ENCODE peak calls at places on chromosomes 11 and 22, in five cellular contexts. O is epithelial cell of esophagus, U is endothelial cell, T is Calu3, L is fibroblast of the aortic adventitia. R is an unnamed sample.

GRCh38 chr11:38323961-38324761 is 1726.1 kb upstream of the RAG2 start:
- DNase-seq in U (no peak), O (peak; percentile 64), L (no peak), T (no peak), R (no peak)

GRCh38 chr22:37189011-37189466 is 992 bp upstream of the C1QTNF6 start:
- DNase-seq in O (peak; percentile 91), U (no peak), T (peak; percentile 35), L (peak; percentile 63), R (peak; percentile 4)

GRCh38 chr22:20137113-20137512 is 5.5 kb downstream of the ZDHHC8 start:
- DNase-seq in T (no peak), U (no peak), O (no peak), L (no peak), R (no peak)

GRCh38 chr22:31250740-31251330 is 38.7 kb downstream of the LIMK2 start:
- DNase-seq in O (peak; percentile 68), U (no peak), T (no peak), L (no peak), R (no peak)

GRCh38 chr11:104623518-104623917 is 274.7 kb downstream of the CASP12 start:
- DNase-seq in T (no peak), O (peak; percentile 64), L (peak; percentile 43), U (no peak), R (no peak)

GRCh38 chr11:33867566-33867965 is 24.3 kb downstream of the LMO2 start:
- DNase-seq in O (no peak), L (no peak), T (no peak), U (no peak), R (no peak)

GRCh38 chr11:64400667-64401066 is 41.7 kb downstream of the RPS6KA4 start:
- DNase-seq in T (no peak), L (no peak), U (no peak), O (no peak), R (no peak)

GRCh38 chr11:126790550-126790981 is 210.0 kb downstream of the KIRREL3 start:
- DNase-seq in T (no peak), O (peak; percentile 2), U (no peak), L (peak; percentile 76), R (no peak)

GRCh38 chr11:94201004-94201465 is 72.4 kb downstream of the PANX1 start:
- DNase-seq in T (no peak), L (peak; percentile 35), U (no peak), O (no peak), R (no peak)

GRCh38 chr11:88420165-88420781 is 82.7 kb upstream of the CTSC start:
- DNase-seq in L (peak; percentile 90), U (no peak), T (no peak), O (peak; percentile 99), R (no peak)

GRCh38 chr22:37420656-37421467 is 6.4 kb downstream of the ELFN2 start:
- DNase-seq in O (peak; percentile 50), U (no peak), T (no peak), L (peak; percentile 18), R (no peak)

GRCh38 chr22:27086728-27087450 is 429.5 kb downstream of the MIAT start:
- DNase-seq in U (no peak), T (no peak), O (no peak), L (no peak), R (no peak)

GRCh38 chr11:71500601-71501021 is 26.5 kb upstream of the KRTAP5-7 start:
- DNase-seq in U (no peak), L (no peak), T (peak; percentile 20), O (no peak), R (no peak)

GRCh38 chr11:6175440-6175839 is 5.3 kb upstream of the OR52B2 start:
- DNase-seq in L (no peak), T (no peak), O (no peak), U (no peak), R (no peak)

GRCh38 chr11:98358551-98358950 is 662.2 kb upstream of the CNTN5 start:
- DNase-seq in L (no peak), O (no peak), T (no peak), U (no peak), R (no peak)
- TF ChIP-seq CTCF in L (no peak), O (no peak), T (no peak), U (no peak), R (no peak)

DNA sequence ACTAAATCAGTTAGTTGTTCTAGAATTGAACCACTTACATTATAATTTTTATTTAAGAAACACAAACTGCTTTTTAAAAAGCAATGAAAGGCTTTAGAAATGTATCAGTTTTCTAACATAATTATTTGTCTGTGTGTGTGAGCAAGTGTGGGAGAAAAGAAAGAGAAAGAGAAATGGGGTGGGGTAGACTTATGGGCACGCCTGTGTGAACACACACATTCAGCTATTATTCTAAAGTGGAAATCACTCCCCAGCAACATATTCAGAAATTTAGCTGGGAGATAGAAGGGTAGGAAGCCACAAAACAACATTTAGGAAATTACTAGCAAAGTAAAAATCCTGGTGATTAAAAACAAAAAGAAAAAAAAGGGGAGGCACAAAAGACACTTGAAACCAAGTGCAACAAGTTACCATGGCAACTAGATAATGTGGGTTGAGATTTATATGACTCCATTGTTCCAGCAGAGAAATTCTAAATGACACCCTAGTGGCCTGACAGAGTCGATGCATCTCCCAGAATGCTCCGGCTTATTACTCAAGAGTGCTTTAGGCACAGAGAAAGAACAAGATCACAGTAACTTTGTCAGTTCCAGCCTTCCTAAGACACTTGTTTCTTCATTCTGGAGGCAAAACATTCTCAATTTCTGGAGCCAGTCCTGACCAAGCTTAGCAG is 444.6 kb downstream of the DLG2 start:
- DNase-seq in L (peak; percentile 10), U (peak; percentile 27), T (peak; percentile 18), O (peak; percentile 49), R (no peak)
- TF ChIP-seq CTCF in L (peak; percentile 38), U (peak; percentile 79), T (peak; percentile 48), O (peak; percentile 58), R (no peak)

GRCh38 chr11:774873-775592 is 2.3 kb downstream of the GATD1 start:
- DNase-seq in T (peak; percentile 66), U (no peak), O (peak; percentile 76), L (peak; percentile 49), R (no peak)
- TF ChIP-seq CTCF in T (no peak), U (no peak), O (no peak), L (no peak), R (no peak)

GRCh38 chr22:22576244-22576988 is 17.4 kb upstream of the PRAME start:
- DNase-seq in T (peak; percentile 81), O (peak; percentile 45), L (peak; percentile 36), U (peak; percentile 84), R (peak; percentile 51)
- TF ChIP-seq CTCF in T (peak; percentile 74), O (peak; percentile 77), L (peak; percentile 90), U (peak; percentile 79), R (peak; percentile 77)

DNA sequence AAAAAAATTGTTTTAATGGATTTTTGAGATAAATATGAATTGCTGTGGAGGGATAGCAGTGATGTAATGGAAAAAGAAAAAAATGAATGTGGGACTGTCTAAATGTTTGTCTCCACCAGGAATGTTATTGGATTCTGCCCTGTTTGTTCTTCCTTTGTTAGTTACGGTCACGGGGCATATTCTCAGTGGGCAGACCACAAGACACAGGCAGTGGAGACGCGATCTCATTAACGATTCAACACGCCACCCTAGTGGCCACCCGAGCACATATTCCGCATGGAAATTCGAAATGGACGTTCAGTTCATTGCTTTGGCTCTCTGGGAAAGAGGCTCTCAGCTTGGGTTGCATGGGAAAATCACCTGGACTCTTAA is 151.8 kb upstream of the TTC12 start:
- DNase-seq in T (no peak), L (peak; percentile 32), O (no peak), U (no peak), R (no peak)
- TF ChIP-seq CTCF in T (no peak), L (peak; percentile 38), O (no peak), U (no peak), R (no peak)

GRCh38 chr11:57493507-57494503 is 21.7 kb downstream of the SLC43A1 start:
- DNase-seq in O (peak; percentile 73), T (peak; percentile 82), U (peak; percentile 62), L (no peak), R (peak; percentile 88)
- TF ChIP-seq CTCF in O (peak; percentile 92), T (peak; percentile 94), U (peak; percentile 87), L (peak; percentile 92), R (peak; percentile 90)

DNA sequence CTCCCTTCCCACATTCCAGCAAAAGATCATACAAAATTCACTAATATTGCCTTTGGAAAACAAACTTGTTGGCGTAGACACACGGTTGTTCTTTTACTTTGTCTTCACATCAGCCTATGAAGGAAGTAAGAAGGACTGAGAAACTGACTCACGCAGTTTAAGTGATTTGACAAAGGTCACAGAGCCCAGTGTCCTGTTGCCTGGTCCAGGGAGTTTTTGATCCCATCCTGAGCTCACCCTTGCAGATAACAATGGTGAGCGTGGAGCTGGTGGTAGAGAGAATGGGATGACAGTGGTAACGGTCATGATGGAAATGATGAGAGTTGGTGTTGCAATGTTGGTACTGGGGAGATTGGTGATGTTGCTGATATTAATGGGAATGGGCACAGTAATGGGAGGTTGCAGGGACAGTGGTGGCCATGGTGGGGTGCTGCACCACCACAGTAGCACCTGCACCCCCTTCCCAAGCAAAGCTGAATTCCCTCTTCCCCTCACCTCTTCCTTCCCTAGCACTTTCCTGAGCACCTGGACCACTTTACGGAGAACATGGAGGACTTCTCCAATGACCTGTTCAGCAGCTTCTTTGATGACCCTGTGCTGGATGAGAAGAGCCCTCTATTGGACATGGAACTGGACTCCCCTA is 22.1 kb downstream of the CREB3L1 start:
- DNase-seq in O (no peak), L (no peak), U (no peak), T (no peak), R (no peak)
- TF ChIP-seq CTCF in O (no peak), L (no peak), U (no peak), T (no peak), R (no peak)

DNA sequence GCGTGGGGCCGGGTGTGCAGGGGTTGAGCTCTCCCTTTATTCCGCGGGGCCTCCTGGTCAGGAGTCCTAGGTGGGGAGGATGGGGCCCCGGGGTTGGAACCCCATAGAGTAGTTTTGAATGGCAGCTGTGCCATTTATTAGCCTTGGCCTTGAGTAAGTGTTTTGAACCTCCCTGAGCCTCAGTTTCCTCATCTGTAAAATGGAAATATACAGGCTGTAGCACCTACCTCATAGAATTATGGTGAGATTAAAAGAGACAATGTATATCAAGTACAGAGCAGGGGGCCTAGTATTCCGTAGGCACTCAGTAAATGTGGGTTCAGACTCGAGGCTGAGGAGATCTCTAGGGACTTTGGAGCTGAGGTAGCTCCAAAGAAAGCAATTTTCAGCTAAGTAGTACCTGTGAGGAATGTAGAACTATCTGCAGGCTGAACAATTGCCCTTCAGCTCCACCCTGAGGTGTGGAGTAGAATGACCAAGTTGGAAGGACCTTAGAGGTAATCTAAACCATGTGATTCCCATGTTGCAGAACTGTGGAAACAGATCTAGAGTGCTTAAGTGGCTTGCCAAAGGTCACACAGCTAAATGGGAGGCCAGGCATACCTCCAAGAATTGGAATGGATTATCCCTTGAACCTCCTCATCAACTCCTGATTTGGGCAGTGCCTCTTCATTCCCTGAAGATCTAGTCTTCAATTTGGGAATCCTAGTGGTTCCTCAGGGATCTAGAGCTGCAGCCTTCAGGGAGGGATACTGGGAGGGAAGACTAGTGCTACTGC is 675 bp downstream of the PGAP2 start:
- DNase-seq in L (peak; percentile 55), U (no peak), T (peak; percentile 67), O (peak; percentile 82), R (peak; percentile 55)
- TF ChIP-seq CTCF in L (peak; percentile 42), U (no peak), T (peak; percentile 27), O (peak; percentile 65), R (peak; percentile 70)

GRCh38 chr11:132472411-132473205 is 1059.7 kb downstream of the OPCML start:
- DNase-seq in O (no peak), L (no peak), U (no peak), T (no peak), R (no peak)
- TF ChIP-seq CTCF in O (no peak), L (no peak), U (no peak), T (no peak), R (no peak)

R was measured in activated CD8-positive, alpha-beta T cell treated with anti-CD3 and anti-CD28 coated beads for 36 hours.